ENCODE peak calls at places on chromosomes 1 and 21, in ten cellular contexts. J is stomach, X is BE2C, T is brain microvascular endothelial cell, K is HFF-Myc, Z is IMR-90, C is Caco-2, L is hepatocyte, S is A549, P is AG04450. R is an unnamed sample.

GRCh38 chr1:32701951-32702598 is 495 bp downstream of the SYNC start:
- DNase-seq in X (no peak), Z (peak; percentile 33), J (no peak), S (no peak), C (no peak), P (no peak), L (no peak), K (no peak), T (peak; percentile 11), R (no peak)

GRCh38 chr1:178544531-178544930 is 31.6 kb downstream of the TEX35 start:
- DNase-seq in K (no peak), Z (no peak), C (no peak), S (no peak), X (no peak), T (no peak), P (no peak), J (no peak), L (no peak), R (no peak)

GRCh38 chr1:227951624-227952373 is 4.1 kb upstream of the WNT9A start:
- DNase-seq in K (no peak), S (no peak), L (no peak), T (no peak), C (no peak), X (no peak), P (no peak), J (peak; percentile 15), Z (no peak), R (no peak)

GRCh38 chr1:156492591-156493080 is 7.9 kb downstream of the MEF2D start:
- DNase-seq in K (no peak), X (no peak), P (no peak), J (no peak), C (no peak), S (no peak), T (no peak), Z (no peak), L (no peak), R (no peak)

GRCh38 chr1:172601046-172601630 is 57.8 kb upstream of the FASLG start:
- DNase-seq in S (no peak), P (no peak), Z (no peak), J (no peak), L (no peak), K (no peak), X (no peak), C (no peak), T (no peak), R (no peak)

GRCh38 chr1:88985033-88985432 is 7.4 kb downstream of the KYAT3 start:
- DNase-seq in S (peak; percentile 7), L (peak; percentile 48), P (peak; percentile 59), T (peak; percentile 88), J (peak; percentile 57), X (peak; percentile 65), Z (peak; percentile 91), K (peak; percentile 41), C (no peak), R (peak; percentile 71)

GRCh38 chr1:22717038-22717758 is 6.6 kb downstream of the EPHB2 start:
- DNase-seq in K (no peak), C (peak; percentile 84), L (peak; percentile 64), T (no peak), S (no peak), Z (no peak), J (peak; percentile 60), P (no peak), X (no peak), R (no peak)

GRCh38 chr21:29072873-29073221 is 601 bp downstream of the CCT8 start:
- DNase-seq in K (no peak), X (peak; percentile 17), J (no peak), T (peak; percentile 47), Z (peak; percentile 38), L (peak; percentile 45), S (no peak), P (no peak), C (no peak), R (no peak)

GRCh38 chr1:112267929-112268328 is 128.1 kb upstream of the CTTNBP2NL start:
- DNase-seq in P (no peak), C (no peak), Z (no peak), L (no peak), J (no peak), X (no peak), T (no peak), S (no peak), K (no peak), R (no peak)

GRCh38 chr1:63931468-63931867 is 157.7 kb downstream of the ROR1 start:
- DNase-seq in Z (peak; percentile 79), L (no peak), J (no peak), P (no peak), C (no peak), T (peak; percentile 75), S (no peak), K (no peak), X (no peak), R (no peak)

GRCh38 chr1:54245501-54245900 is 45.5 kb downstream of the MRPL37 start:
- DNase-seq in L (no peak), T (no peak), K (no peak), X (no peak), P (no peak), S (no peak), J (no peak), C (no peak), Z (no peak), R (no peak)

GRCh38 chr1:202164271-202165037 is 4.1 kb upstream of the PTPN7 start:
- DNase-seq in P (no peak), L (no peak), J (no peak), X (no peak), T (no peak), K (no peak), S (no peak), Z (no peak), C (no peak), R (no peak)

DNA sequence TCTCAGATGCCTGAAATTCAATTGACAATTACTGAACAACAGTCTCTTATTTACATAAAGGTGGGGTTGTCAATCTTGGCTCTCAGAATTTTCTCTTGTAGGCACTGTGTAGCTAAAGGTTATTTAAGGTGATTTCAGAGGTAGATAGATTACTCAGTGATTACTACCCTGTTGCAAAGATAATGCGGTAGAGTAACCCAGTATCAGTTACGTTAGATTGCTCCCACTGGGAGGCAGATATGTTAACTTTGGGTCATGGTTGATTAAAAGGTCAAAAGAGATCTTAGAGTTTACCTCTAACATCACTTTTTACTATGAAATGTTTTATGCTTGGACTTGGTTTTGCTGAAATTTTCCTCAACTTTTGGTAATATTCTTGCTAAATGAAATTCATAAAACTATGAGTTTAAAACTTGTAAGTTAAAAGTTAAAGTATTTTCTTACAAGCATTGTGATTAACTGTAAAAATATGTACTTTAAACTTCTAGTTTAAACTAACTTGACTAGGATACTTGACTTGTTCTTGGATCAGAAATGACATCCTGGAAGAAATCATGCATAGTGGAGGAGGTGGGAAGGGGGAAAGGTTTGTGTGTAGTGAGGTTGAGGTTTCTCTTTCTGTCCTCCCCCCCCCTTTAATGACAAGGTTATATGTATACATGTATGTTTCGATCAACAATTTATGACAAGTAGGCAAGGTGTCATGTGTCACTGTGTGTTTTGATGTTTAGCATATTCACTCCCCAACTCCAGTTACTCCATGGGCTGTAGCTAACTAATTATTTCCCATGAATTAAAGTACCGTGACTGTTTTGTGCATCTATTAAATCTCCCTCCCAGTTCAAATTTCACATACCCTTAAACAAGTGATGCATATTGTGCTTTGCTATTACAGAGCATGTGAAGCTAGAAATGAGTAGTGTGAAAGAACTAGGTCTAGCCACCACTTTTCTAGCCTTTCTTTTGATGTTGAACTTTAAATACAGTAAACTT is 2.9 kb downstream of the LAMC1 start:
- DNase-seq in C (peak; percentile 26), L (no peak), J (no peak), Z (peak; percentile 56), X (no peak), K (no peak), S (no peak), T (no peak), P (no peak), R (no peak)
- H3K4me3 ChIP-seq in C (peak overlapping the region; percentile 9), L (peak overlapping the region; percentile 73), J (peak overlapping the region; percentile 81), Z (peak overlapping the region; percentile 62), X (peak overlapping the region; percentile 93), K (peak overlapping the region; percentile 78), S (peak overlapping the region; percentile 76), T (peak overlapping the region; percentile 96), P (peak overlapping the region; percentile 88), R (peak overlapping the region; percentile 70)

DNA sequence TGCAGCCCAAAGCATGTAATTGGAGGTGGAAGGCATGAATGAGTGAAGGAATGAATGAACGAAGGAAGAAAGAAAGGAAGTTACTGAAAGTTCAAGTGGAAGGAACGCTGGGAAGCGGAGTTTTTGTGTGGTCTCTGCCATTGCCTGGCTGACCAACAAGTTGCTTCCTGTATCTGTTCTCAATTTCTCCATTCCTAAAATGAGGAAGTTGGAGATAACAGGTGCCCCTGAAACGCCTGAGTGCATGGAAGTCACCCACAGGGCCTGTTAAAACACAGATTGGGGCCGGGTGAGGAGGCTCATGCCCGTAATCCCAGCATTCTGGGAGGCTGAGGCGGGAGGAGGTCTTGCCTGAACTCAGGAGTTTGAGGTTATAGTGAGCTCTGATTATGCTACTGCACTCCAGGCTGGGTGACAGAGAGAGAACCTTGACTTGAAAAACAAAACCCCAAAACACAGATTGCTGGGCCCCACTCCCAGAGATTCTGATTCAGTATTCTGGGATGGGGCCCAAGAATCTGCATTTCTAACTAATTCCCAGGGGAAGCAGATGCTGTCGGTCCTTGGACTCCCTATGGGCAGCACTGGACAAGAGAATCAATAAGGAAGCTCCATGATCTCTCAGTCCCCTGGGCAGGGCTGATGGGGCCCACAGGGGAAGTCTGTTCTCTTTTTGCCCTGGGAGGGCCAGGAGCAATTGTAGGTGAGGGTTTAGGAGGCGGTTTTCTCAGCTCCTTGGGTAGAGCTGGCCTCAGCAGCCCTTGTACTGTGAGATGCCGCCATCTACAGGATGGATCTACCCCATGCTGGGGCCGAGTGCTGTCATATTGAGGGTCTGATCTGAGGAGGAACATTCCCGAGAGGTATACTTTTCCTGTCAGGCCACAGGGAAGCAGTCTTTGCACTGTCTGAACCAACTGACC is 3.3 kb upstream of the CNR2 start:
- DNase-seq in X (peak; percentile 72), L (peak; percentile 86), J (peak; percentile 80), P (peak; percentile 23), S (peak; percentile 57), Z (peak; percentile 58), T (peak; percentile 52), C (peak; percentile 81), K (peak; percentile 31), R (no peak)
- TF ChIP-seq CTCF in X (peak; percentile 72), L (peak; percentile 79), J (peak; percentile 37), P (peak; percentile 77), S (peak; percentile 61), Z (peak; percentile 67), T (peak; percentile 90), C (peak; percentile 76), K (peak; percentile 76), R (peak; percentile 73)

DNA sequence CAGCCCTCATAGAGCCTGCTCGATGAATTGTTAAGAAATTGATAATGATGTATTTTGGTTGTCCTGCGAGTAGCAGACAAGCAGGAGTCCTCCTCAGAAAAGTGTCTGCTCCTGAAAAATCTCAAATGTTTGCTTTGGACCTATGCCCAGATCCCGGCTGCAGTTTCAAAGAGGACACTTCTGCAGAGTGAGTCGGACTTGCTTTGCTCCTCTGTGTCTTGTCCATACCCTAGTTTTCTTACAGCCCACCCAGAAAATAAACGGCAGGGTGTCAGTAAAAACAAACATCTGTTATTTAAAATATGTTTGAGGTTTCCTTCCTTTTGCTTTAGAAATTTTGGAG is 2.8 kb downstream of the S100A10 start:
- DNase-seq in S (no peak), P (no peak), L (peak; percentile 47), Z (peak; percentile 79), X (peak; percentile 34), K (no peak), J (peak; percentile 55), C (no peak), T (peak; percentile 77), R (no peak)
- H3K4me3 ChIP-seq in S (peak overlapping the region; percentile 87), P (peak overlapping the region; percentile 94), L (peak overlapping the region; percentile 84), Z (no peak overlapping the region), X (no peak overlapping the region), K (peak overlapping the region; percentile 92), J (peak overlapping the region; percentile 80), C (peak overlapping the region; percentile 88), T (no peak overlapping the region), R (no peak overlapping the region)

GRCh38 chr1:240004086-240004749 is 87.5 kb upstream of the FMN2 start:
- DNase-seq in L (no peak), T (no peak), J (no peak), S (peak; percentile 37), C (peak; percentile 16), P (no peak), X (peak; percentile 35), K (peak; percentile 16), Z (peak; percentile 16), R (no peak)
- TF ChIP-seq CTCF in L (peak; percentile 57), T (peak; percentile 89), J (peak; percentile 56), S (peak; percentile 75), C (peak; percentile 56), P (peak; percentile 85), X (peak; percentile 95), K (peak; percentile 92), Z (peak; percentile 61), R (peak; percentile 82)